ENCODE peak calls at places on chromosomes 4 and X, in ten cellular contexts. One of them, this sample, is unnamed.

GRCh38 chr4:87032884-87033533 is 98.2 kb downstream of the AFF1 start:
- DNase-seq in astrocyte of the spinal cord: peak
- DNase-seq in CD4-positive, alpha-beta T cell: no peak
- DNase-seq in D721Med: no peak
- DNase-seq in MM.1S: no peak
- DNase-seq in cardiac fibroblast: peak
- DNase-seq in osteoblast: peak
- DNase-seq in fibroblast of pulmonary artery: peak
- DNase-seq in colonic mucosa: no peak
- DNase-seq in HFFc6: peak
- DNase-seq in this sample: no peak

GRCh38 chr4:8319061-8319460 is 49.5 kb downstream of the HTRA3 start:
- DNase-seq in astrocyte of the spinal cord: no peak
- DNase-seq in CD4-positive, alpha-beta T cell: no peak
- DNase-seq in D721Med: no peak
- DNase-seq in MM.1S: no peak
- DNase-seq in cardiac fibroblast: no peak
- DNase-seq in osteoblast: peak
- DNase-seq in fibroblast of pulmonary artery: no peak
- DNase-seq in colonic mucosa: no peak
- DNase-seq in HFFc6: no peak
- DNase-seq in this sample: no peak

GRCh38 chr4:108118505-108118904 is 50.2 kb downstream of the LEF1 start:
- DNase-seq in astrocyte of the spinal cord: peak
- DNase-seq in CD4-positive, alpha-beta T cell: peak
- DNase-seq in D721Med: no peak
- DNase-seq in MM.1S: peak
- DNase-seq in cardiac fibroblast: peak
- DNase-seq in osteoblast: no peak
- DNase-seq in fibroblast of pulmonary artery: no peak
- DNase-seq in colonic mucosa: no peak
- DNase-seq in HFFc6: no peak
- DNase-seq in this sample: no peak

GRCh38 chrX:38770152-38770551 is 31.1 kb upstream of the MID1IP1 start:
- DNase-seq in astrocyte of the spinal cord: no peak
- DNase-seq in CD4-positive, alpha-beta T cell: no peak
- DNase-seq in D721Med: no peak
- DNase-seq in MM.1S: no peak
- DNase-seq in cardiac fibroblast: no peak
- DNase-seq in osteoblast: no peak
- DNase-seq in fibroblast of pulmonary artery: no peak
- DNase-seq in colonic mucosa: no peak
- DNase-seq in HFFc6: no peak
- DNase-seq in this sample: no peak

GRCh38 chr4:138535316-138535715 is 293.2 kb upstream of the SLC7A11 start:
- DNase-seq in astrocyte of the spinal cord: no peak
- DNase-seq in CD4-positive, alpha-beta T cell: no peak
- DNase-seq in D721Med: no peak
- DNase-seq in MM.1S: no peak
- DNase-seq in cardiac fibroblast: no peak
- DNase-seq in osteoblast: no peak
- DNase-seq in fibroblast of pulmonary artery: no peak
- DNase-seq in colonic mucosa: no peak
- DNase-seq in HFFc6: peak
- DNase-seq in this sample: no peak

GRCh38 chr4:39526810-39527295 is 386 bp downstream of the UGDH start:
- DNase-seq in astrocyte of the spinal cord: no peak
- DNase-seq in CD4-positive, alpha-beta T cell: no peak
- DNase-seq in D721Med: no peak
- DNase-seq in MM.1S: peak
- DNase-seq in cardiac fibroblast: no peak
- DNase-seq in osteoblast: peak
- DNase-seq in fibroblast of pulmonary artery: no peak
- DNase-seq in colonic mucosa: no peak
- DNase-seq in HFFc6: no peak
- DNase-seq in this sample: no peak

GRCh38 chr4:8093587-8094274 is 64.9 kb downstream of the ABLIM2 start:
- DNase-seq in astrocyte of the spinal cord: no peak
- DNase-seq in CD4-positive, alpha-beta T cell: no peak
- DNase-seq in D721Med: no peak
- DNase-seq in MM.1S: no peak
- DNase-seq in cardiac fibroblast: peak
- DNase-seq in osteoblast: no peak
- DNase-seq in fibroblast of pulmonary artery: no peak
- DNase-seq in colonic mucosa: no peak
- DNase-seq in HFFc6: no peak
- DNase-seq in this sample: no peak

GRCh38 chr4:182922551-182923284 is 5.5 kb upstream of the DCTD start:
- DNase-seq in astrocyte of the spinal cord: peak
- DNase-seq in CD4-positive, alpha-beta T cell: no peak
- DNase-seq in D721Med: no peak
- DNase-seq in MM.1S: no peak
- DNase-seq in cardiac fibroblast: no peak
- DNase-seq in osteoblast: no peak
- DNase-seq in fibroblast of pulmonary artery: no peak
- DNase-seq in colonic mucosa: no peak
- DNase-seq in HFFc6: no peak
- DNase-seq in this sample: no peak

GRCh38 chrX:93985621-93986020 is 311.6 kb downstream of the FAM133A start:
- DNase-seq in astrocyte of the spinal cord: no peak
- DNase-seq in CD4-positive, alpha-beta T cell: no peak
- DNase-seq in D721Med: no peak
- DNase-seq in MM.1S: no peak
- DNase-seq in cardiac fibroblast: peak
- DNase-seq in osteoblast: no peak
- DNase-seq in fibroblast of pulmonary artery: no peak
- DNase-seq in colonic mucosa: no peak
- DNase-seq in HFFc6: no peak
- DNase-seq in this sample: no peak

GRCh38 chr4:131978120-131978519 is 1171.0 kb upstream of the PCDH10 start:
- DNase-seq in astrocyte of the spinal cord: no peak
- DNase-seq in CD4-positive, alpha-beta T cell: no peak
- DNase-seq in D721Med: no peak
- DNase-seq in MM.1S: no peak
- DNase-seq in cardiac fibroblast: no peak
- DNase-seq in osteoblast: no peak
- DNase-seq in fibroblast of pulmonary artery: no peak
- DNase-seq in colonic mucosa: no peak
- DNase-seq in HFFc6: no peak
- DNase-seq in this sample: no peak

GRCh38 chr4:13918110-13918509 is 290.6 kb upstream of the BOD1L1 start:
- DNase-seq in astrocyte of the spinal cord: peak
- DNase-seq in CD4-positive, alpha-beta T cell: no peak
- DNase-seq in D721Med: no peak
- DNase-seq in MM.1S: no peak
- DNase-seq in cardiac fibroblast: peak
- DNase-seq in osteoblast: peak
- DNase-seq in fibroblast of pulmonary artery: peak
- DNase-seq in colonic mucosa: peak
- DNase-seq in HFFc6: peak
- DNase-seq in this sample: no peak

GRCh38 chrX:68829594-68830485 is 1.0 kb downstream of the EFNB1 start:
- DNase-seq in astrocyte of the spinal cord: peak
- DNase-seq in CD4-positive, alpha-beta T cell: no peak
- DNase-seq in D721Med: no peak
- DNase-seq in MM.1S: no peak
- DNase-seq in cardiac fibroblast: peak
- DNase-seq in osteoblast: peak
- DNase-seq in fibroblast of pulmonary artery: no peak
- DNase-seq in colonic mucosa: peak
- DNase-seq in HFFc6: no peak
- DNase-seq in this sample: peak

GRCh38 chr4:165922747-165923146 is 49.7 kb downstream of the TLL1 start:
- DNase-seq in astrocyte of the spinal cord: no peak
- DNase-seq in CD4-positive, alpha-beta T cell: no peak
- DNase-seq in D721Med: no peak
- DNase-seq in MM.1S: no peak
- DNase-seq in cardiac fibroblast: no peak
- DNase-seq in osteoblast: no peak
- DNase-seq in fibroblast of pulmonary artery: no peak
- DNase-seq in colonic mucosa: no peak
- DNase-seq in HFFc6: no peak
- DNase-seq in this sample: no peak

GRCh38 chr4:152680988-152681731 is 1.4 kb upstream of the TMEM154 start:
- DNase-seq in astrocyte of the spinal cord: peak
- DNase-seq in CD4-positive, alpha-beta T cell: no peak
- DNase-seq in D721Med: no peak
- DNase-seq in MM.1S: no peak
- DNase-seq in cardiac fibroblast: peak
- DNase-seq in osteoblast: peak
- DNase-seq in fibroblast of pulmonary artery: peak
- DNase-seq in colonic mucosa: no peak
- DNase-seq in HFFc6: peak
- DNase-seq in this sample: no peak

GRCh38 chr4:149716728-149717127 is 98.9 kb downstream of the IQCM start:
- DNase-seq in astrocyte of the spinal cord: no peak
- DNase-seq in CD4-positive, alpha-beta T cell: no peak
- DNase-seq in D721Med: no peak
- DNase-seq in MM.1S: no peak
- DNase-seq in cardiac fibroblast: no peak
- DNase-seq in osteoblast: no peak
- DNase-seq in fibroblast of pulmonary artery: no peak
- DNase-seq in colonic mucosa: no peak
- DNase-seq in HFFc6: no peak
- DNase-seq in this sample: no peak

DNA sequence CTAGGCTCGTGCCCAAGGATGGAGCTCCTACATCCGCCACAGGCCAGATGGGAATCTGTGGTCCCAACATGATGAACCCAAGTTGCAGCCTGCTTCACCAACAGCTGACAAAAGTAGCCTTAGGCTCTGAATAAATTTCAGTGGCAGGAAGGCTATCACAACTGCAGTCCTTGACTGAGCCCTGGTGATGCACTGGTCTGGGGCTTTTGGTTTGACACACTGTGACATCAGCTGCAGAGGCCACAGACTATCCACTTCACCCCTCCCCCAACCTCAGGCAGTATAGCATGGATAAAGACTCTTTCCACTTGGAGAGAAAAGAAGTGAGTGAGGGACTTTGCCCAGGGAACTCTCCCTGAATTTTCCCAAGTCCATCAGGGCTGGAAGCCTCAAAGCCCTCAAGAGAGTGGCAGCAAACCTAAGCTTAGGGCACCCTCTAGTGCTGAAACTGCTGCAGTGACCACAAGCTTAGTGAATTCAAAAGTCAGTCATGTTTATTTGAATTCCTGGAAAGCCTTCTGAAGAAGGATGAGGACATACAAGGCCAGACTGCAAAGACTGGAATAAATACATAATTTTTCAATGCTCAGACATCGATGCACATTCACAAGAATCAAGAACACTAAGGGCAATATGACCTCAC is 135.0 kb upstream of the TENT5D start:
- DNase-seq in astrocyte of the spinal cord: peak
- DNase-seq in CD4-positive, alpha-beta T cell: no peak
- DNase-seq in D721Med: no peak
- DNase-seq in MM.1S: peak
- DNase-seq in cardiac fibroblast: peak
- DNase-seq in osteoblast: no peak
- DNase-seq in fibroblast of pulmonary artery: peak
- DNase-seq in colonic mucosa: peak
- DNase-seq in HFFc6: peak
- DNase-seq in this sample: peak
- TF ChIP-seq CTCF in astrocyte of the spinal cord: no peak
- TF ChIP-seq CTCF in CD4-positive, alpha-beta T cell: no peak
- TF ChIP-seq CTCF in D721Med: peak
- TF ChIP-seq CTCF in MM.1S: peak
- TF ChIP-seq CTCF in cardiac fibroblast: peak
- TF ChIP-seq CTCF in osteoblast: peak
- TF ChIP-seq CTCF in fibroblast of pulmonary artery: peak
- TF ChIP-seq CTCF in colonic mucosa: peak
- TF ChIP-seq CTCF in HFFc6: peak
- TF ChIP-seq CTCF in this sample: no peak

GRCh38 chrX:115322375-115322774 is 32.9 kb downstream of the LUZP4 start:
- DNase-seq in astrocyte of the spinal cord: no peak
- DNase-seq in CD4-positive, alpha-beta T cell: no peak
- DNase-seq in D721Med: no peak
- DNase-seq in MM.1S: peak
- DNase-seq in cardiac fibroblast: no peak
- DNase-seq in osteoblast: no peak
- DNase-seq in fibroblast of pulmonary artery: no peak
- DNase-seq in colonic mucosa: no peak
- DNase-seq in HFFc6: no peak
- DNase-seq in this sample: no peak
- TF ChIP-seq CTCF in astrocyte of the spinal cord: no peak
- TF ChIP-seq CTCF in CD4-positive, alpha-beta T cell: no peak
- TF ChIP-seq CTCF in D721Med: no peak
- TF ChIP-seq CTCF in MM.1S: no peak
- TF ChIP-seq CTCF in cardiac fibroblast: no peak
- TF ChIP-seq CTCF in osteoblast: no peak
- TF ChIP-seq CTCF in fibroblast of pulmonary artery: no peak
- TF ChIP-seq CTCF in colonic mucosa: no peak
- TF ChIP-seq CTCF in HFFc6: no peak
- TF ChIP-seq CTCF in this sample: no peak

GRCh38 chr4:111847256-111848108 is 297.8 kb upstream of the FAM241A start:
- DNase-seq in astrocyte of the spinal cord: no peak
- DNase-seq in CD4-positive, alpha-beta T cell: no peak
- DNase-seq in D721Med: no peak
- DNase-seq in MM.1S: no peak
- DNase-seq in cardiac fibroblast: no peak
- DNase-seq in osteoblast: no peak
- DNase-seq in fibroblast of pulmonary artery: peak
- DNase-seq in colonic mucosa: no peak
- DNase-seq in HFFc6: peak
- DNase-seq in this sample: no peak
- TF ChIP-seq CTCF in astrocyte of the spinal cord: peak
- TF ChIP-seq CTCF in CD4-positive, alpha-beta T cell: no peak
- TF ChIP-seq CTCF in D721Med: no peak
- TF ChIP-seq CTCF in MM.1S: no peak
- TF ChIP-seq CTCF in cardiac fibroblast: peak
- TF ChIP-seq CTCF in osteoblast: peak
- TF ChIP-seq CTCF in fibroblast of pulmonary artery: peak
- TF ChIP-seq CTCF in colonic mucosa: no peak
- TF ChIP-seq CTCF in HFFc6: peak
- TF ChIP-seq CTCF in this sample: peak

DNA sequence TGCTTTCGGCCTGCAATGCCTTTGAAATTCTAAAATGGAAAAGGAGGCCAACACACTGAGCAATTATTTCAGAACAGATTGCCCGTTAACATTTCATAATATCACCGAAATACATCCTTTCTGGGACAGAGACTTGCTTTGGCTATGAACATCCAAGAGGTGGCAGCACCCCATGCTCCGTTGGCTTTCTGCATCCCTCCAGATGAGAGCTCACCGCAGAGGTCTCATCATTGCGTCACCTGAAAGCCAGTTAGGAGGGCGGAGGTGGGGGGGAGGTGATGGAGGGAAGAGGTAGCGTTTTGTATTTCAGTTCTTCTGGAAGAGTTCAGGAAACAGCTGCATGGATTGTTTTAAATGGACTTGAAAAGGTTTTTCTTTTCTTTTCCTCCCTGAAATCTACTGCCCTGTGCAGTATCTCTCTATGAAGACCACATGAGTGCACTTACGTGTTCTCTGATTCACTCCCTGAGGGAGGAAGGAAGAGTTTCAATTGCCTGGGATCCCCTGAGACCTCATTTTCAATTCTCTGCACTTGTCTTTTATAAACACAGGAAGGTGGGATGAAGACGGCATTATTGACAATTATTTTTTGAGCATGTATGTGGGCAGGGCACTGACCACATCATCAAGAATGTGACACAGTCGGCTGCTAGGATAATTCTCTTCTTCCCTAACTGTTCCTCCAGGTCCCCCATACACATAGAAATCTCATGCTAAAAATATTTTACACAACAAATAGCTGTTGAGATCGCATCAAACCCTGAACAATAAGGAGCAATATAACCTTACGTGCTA is 166.9 kb upstream of the PGRMC2 start:
- DNase-seq in astrocyte of the spinal cord: peak
- DNase-seq in CD4-positive, alpha-beta T cell: peak
- DNase-seq in D721Med: peak
- DNase-seq in MM.1S: peak
- DNase-seq in cardiac fibroblast: peak
- DNase-seq in osteoblast: peak
- DNase-seq in fibroblast of pulmonary artery: peak
- DNase-seq in colonic mucosa: peak
- DNase-seq in HFFc6: peak
- DNase-seq in this sample: peak
- TF ChIP-seq CTCF in astrocyte of the spinal cord: peak
- TF ChIP-seq CTCF in CD4-positive, alpha-beta T cell: peak
- TF ChIP-seq CTCF in D721Med: peak
- TF ChIP-seq CTCF in MM.1S: peak
- TF ChIP-seq CTCF in cardiac fibroblast: peak
- TF ChIP-seq CTCF in osteoblast: peak
- TF ChIP-seq CTCF in fibroblast of pulmonary artery: peak
- TF ChIP-seq CTCF in colonic mucosa: peak
- TF ChIP-seq CTCF in HFFc6: peak
- TF ChIP-seq CTCF in this sample: peak

This sample was measured in endothelial cell.